ENCODE peak calls at places on chromosomes 12 and 14, in eight cellular contexts. O, E, R, Q, L, P, N and J are unnamed samples.
A peak's percentile ranks its signal among the peaks of the same experiment; 100 is the strongest.

GRCh38 chr14:79840068-79840467 is 371.2 kb downstream of the DIO2 start:
- DNase-seq in O (no peak), E (no peak), R (no peak), Q (no peak), L (no peak), P (no peak), N (no peak), J (no peak)

GRCh38 chr12:52121848-52122838 is 42.6 kb downstream of the SMIM41 start:
- DNase-seq in O (peak; percentile 69), E (peak; percentile 89), R (peak; percentile 22), Q (peak; percentile 72), L (peak; percentile 77), P (peak; percentile 95), N (peak; percentile 78), J (peak; percentile 55)

GRCh38 chr12:49334681-49335080 is 2.3 kb downstream of the C1QL4 start:
- DNase-seq in O (no peak), E (no peak), R (no peak), Q (no peak), L (no peak), P (peak; percentile 43), N (peak; percentile 10), J (no peak)

GRCh38 chr12:57127101-57127709 is 1.1 kb upstream of the LRP1 start:
- DNase-seq in O (peak; percentile 90), E (peak; percentile 89), R (peak; percentile 49), Q (peak; percentile 78), L (peak; percentile 88), P (peak; percentile 96), N (peak; percentile 84), J (peak; percentile 29)

GRCh38 chr12:72368719-72369505 is 96.7 kb downstream of the TRHDE start:
- DNase-seq in O (no peak), E (no peak), R (no peak), Q (no peak), L (no peak), P (no peak), N (no peak), J (no peak)

GRCh38 chr12:7638764-7639570 is 26.7 kb downstream of the APOBEC1 start:
- DNase-seq in O (peak; percentile 75), E (peak; percentile 91), R (peak; percentile 61), Q (peak; percentile 84), L (peak; percentile 73), P (peak; percentile 94), N (peak; percentile 81), J (peak; percentile 75)

GRCh38 chr12:9064201-9064814 is 51.4 kb downstream of the A2M start:
- DNase-seq in O (peak; percentile 67), E (peak; percentile 82), R (peak; percentile 51), Q (peak; percentile 52), L (peak; percentile 68), P (peak; percentile 92), N (peak; percentile 72), J (peak; percentile 37)

GRCh38 chr12:3225154-3225795 is 148.1 kb downstream of the TSPAN9 start:
- DNase-seq in O (no peak), E (no peak), R (no peak), Q (no peak), L (no peak), P (no peak), N (no peak), J (no peak)

GRCh38 chr12:65168606-65169310 is 625 bp upstream of the LEMD3 start:
- DNase-seq in O (no peak), E (no peak), R (no peak), Q (no peak), L (no peak), P (no peak), N (no peak), J (no peak)

GRCh38 chr12:50764861-50765324 is 992 bp downstream of the ATF1 start:
- DNase-seq in O (peak; percentile 39), E (no peak), R (peak; percentile 70), Q (peak; percentile 39), L (no peak), P (no peak), N (no peak), J (peak; percentile 44)

GRCh38 chr12:93317227-93317626 is 60.5 kb upstream of the NUDT4 start:
- DNase-seq in O (peak; percentile 57), E (no peak), R (peak; percentile 35), Q (no peak), L (no peak), P (no peak), N (no peak), J (no peak)

GRCh38 chr14:23407516-23408306 is at the start of gene MYH6:
- DNase-seq in O (no peak), E (no peak), R (no peak), Q (no peak), L (peak; percentile 21), P (no peak), N (no peak), J (no peak)

GRCh38 chr12:14892726-14893442 is 7.2 kb upstream of the MGP start:
- DNase-seq in O (peak; percentile 24), E (no peak), R (no peak), Q (no peak), L (peak; percentile 59), P (no peak), N (no peak), J (no peak)

GRCh38 chr14:77199590-77199989 is 18.0 kb downstream of the TMEM63C start:
- DNase-seq in O (no peak), E (no peak), R (no peak), Q (no peak), L (no peak), P (no peak), N (no peak), J (no peak)

GRCh38 chr12:53775478-53776145 is 23.8 kb upstream of the CISTR start:
- DNase-seq in O (no peak), E (no peak), R (no peak), Q (no peak), L (peak; percentile 53), P (no peak), N (peak; percentile 35), J (no peak)

DNA sequence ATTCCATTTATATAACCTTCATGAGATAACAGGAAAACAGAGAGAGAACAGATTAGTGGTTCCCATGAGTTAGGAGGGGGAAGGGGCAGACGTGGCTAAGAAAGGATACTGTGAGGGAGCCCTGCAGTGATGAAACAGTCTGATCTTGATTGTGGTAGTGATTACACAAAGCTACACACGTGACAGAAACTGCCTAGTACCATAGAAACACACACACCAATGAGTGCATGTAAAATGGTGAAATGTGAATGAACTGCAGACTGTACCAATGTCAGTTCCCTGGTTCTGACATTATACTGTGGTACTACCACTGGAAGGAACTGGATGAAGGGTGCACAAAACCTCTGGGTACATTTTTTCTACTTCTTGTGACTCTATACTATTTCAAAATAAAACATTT is 36.9 kb downstream of the NRDE2 start:
- DNase-seq in O (no peak), E (no peak), R (no peak), Q (no peak), L (no peak), P (no peak), N (no peak), J (no peak)
- TF ChIP-seq CTCF in O (no peak), E (no peak), R (no peak), Q (no peak), L (no peak), P (no peak), N (no peak), J (no peak)

GRCh38 chr14:88384653-88385205 is 728 bp upstream of the SPATA7 start:
- DNase-seq in O (no peak), E (no peak), R (no peak), Q (no peak), L (no peak), P (no peak), N (no peak), J (no peak)
- H3K27ac ChIP-seq in O (peak overlapping the region; percentile 84), E (no peak overlapping the region), R (peak overlapping the region; percentile 6), Q (no peak overlapping the region), L (peak overlapping the region; percentile 85), P (no peak overlapping the region), N (peak overlapping the region; percentile 84), J (no peak overlapping the region)

GRCh38 chr12:123928897-123929296 is 43.7 kb downstream of the CCDC92 start:
- DNase-seq in O (no peak), E (no peak), R (no peak), Q (no peak), L (no peak), P (no peak), N (no peak), J (no peak)

GRCh38 chr12:123931686-123932321 is 40.8 kb downstream of the CCDC92 start:
- DNase-seq in O (no peak), E (no peak), R (no peak), Q (peak; percentile 44), L (no peak), P (no peak), N (no peak), J (peak; percentile 35)

GRCh38 chr12:123924539-123924938 is 48.1 kb downstream of the CCDC92 start:
- DNase-seq in O (no peak), E (no peak), R (no peak), Q (no peak), L (no peak), P (no peak), N (no peak), J (no peak)

GRCh38 chr12:123929869-123930583 is 42.6 kb downstream of the CCDC92 start:
- DNase-seq in O (no peak), E (no peak), R (no peak), Q (no peak), L (no peak), P (no peak), N (no peak), J (no peak)

DNA sequence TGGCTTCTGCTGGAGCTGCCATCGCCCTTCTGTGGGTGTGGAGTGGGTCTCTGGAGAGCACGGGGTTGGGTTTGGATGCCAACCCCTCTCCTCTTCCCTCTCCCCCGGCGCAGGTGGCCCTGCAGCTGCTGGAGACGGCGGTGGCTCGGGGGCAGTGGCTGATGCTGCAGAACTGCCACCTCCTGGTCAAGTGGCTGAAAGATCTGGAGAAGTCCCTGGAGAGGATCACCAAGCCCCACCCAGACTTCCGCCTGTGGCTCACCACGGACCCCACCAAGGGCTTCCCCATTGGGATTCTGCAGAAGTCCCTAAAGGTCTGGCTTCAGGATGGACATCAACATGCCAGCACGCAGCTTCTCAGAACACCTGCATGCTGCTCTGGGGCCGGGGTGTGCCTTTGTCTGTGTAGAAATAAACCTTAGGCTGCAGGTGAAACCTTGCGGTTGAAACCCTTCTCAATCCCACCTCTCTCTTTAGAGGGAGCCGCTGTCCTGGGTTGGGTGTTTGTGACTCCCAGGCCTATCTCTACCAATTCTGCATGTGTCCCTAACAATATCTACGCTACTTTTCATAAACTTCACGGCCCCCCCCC is 44.3 kb downstream of the CCDC92 start:
- DNase-seq in O (no peak), E (no peak), R (no peak), Q (no peak), L (no peak), P (peak; percentile 73), N (no peak), J (no peak)
- H3K27me3 ChIP-seq in O (no peaks in the 10 kb centered on the region), E (no peaks in the 10 kb centered on the region), R (peaks cover 11% of the 10 kb centered on the region), Q (no peaks in the 10 kb centered on the region), L (no peaks in the 10 kb centered on the region), P (no peaks in the 10 kb centered on the region), N (no peaks in the 10 kb centered on the region), J (no peaks in the 10 kb centered on the region)

DNA sequence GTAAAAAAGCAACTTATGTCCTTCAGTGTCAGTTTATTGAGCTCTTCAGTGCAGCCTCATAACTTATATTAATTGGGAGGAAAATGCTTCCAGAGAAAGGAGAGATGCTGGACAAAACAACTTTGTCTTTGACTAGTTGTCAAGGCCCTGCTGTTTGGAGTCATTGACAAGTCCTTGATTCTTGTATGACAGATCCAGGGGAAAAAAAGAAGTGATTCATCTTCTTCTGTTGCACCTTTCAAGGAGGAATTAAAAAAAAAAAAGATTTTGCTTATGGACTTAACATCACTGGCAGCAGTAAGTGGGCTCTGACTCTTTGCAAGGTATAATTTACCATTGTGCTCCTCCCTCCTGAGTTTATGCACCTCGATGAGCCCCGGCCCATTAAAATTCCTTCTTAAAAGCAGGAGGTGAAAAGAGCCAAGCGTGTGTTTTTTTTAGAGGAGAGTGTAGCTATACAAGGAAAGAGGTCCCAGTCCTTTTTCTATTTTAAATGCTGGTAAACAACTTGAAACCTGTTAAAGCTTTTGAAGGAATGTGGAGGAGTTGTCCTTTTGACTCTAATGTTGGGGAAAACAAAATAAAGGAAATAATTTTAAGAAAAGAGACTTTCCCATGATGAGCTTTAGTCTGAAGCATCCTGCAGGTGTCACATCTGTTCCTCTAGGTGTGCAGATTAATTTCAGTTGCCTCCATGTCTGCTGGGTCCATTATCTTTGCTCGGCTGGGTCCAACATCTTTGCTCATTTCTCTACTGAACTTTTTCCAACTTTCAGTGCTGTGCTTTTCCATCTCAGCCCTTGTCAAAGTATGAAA is 431.6 kb downstream of the RAD51B start:
- DNase-seq in O (no peak), E (no peak), R (peak; percentile 22), Q (no peak), L (no peak), P (no peak), N (no peak), J (no peak)
- TF ChIP-seq CTCF in O (no peak), E (no peak), R (peak; percentile 48), Q (no peak), L (no peak), P (no peak), N (no peak), J (peak; percentile 54)